ENCODE peak calls at places on chromosomes 16 and 17, in four cellular contexts. Q is A549, T is stomach, V is ascending aorta. C is an unnamed sample.

GRCh38 chr17:29855686-29856085 is 74.3 kb downstream of the SSH2 start:
- DNase-seq in Q (no peak), V (no peak), T (no peak), C (no peak)

GRCh38 chr17:21204923-21205322 is 9.0 kb downstream of the TMEM11 start:
- DNase-seq in T (no peak), Q (no peak), V (no peak), C (no peak)

GRCh38 chr16:81745704-81746558 is 33.2 kb upstream of the PLCG2 start:
- DNase-seq in Q (peak; percentile 65), T (peak; percentile 71), V (no peak), C (no peak)

GRCh38 chr16:29940656-29941055 is 14.6 kb upstream of the KCTD13 start:
- DNase-seq in V (no peak), T (no peak), Q (no peak), C (no peak)

GRCh38 chr17:13520899-13521572 is 80.7 kb downstream of the HS3ST3A1 start:
- DNase-seq in T (no peak), V (no peak), Q (no peak), C (no peak)

GRCh38 chr16:10683160-10683559 is 11.6 kb downstream of the TEKT5 start:
- DNase-seq in T (no peak), V (no peak), Q (no peak), C (no peak)

GRCh38 chr16:85239239-85239638 is 127.0 kb upstream of the CIBAR2 start:
- DNase-seq in Q (no peak), T (no peak), V (no peak), C (no peak)

GRCh38 chr16:15925631-15926030 is 23.8 kb upstream of the ABCC1 start:
- DNase-seq in Q (no peak), T (no peak), V (no peak), C (no peak)

GRCh38 chr17:43468746-43469544 is 14.8 kb upstream of the DHX8 start:
- DNase-seq in Q (peak; percentile 73), T (no peak), V (no peak), C (no peak)

GRCh38 chr16:87345721-87346424 is 28.7 kb upstream of the C16orf95 start:
- DNase-seq in T (no peak), Q (no peak), V (no peak), C (no peak)

GRCh38 chr16:87192418-87193073 is 124.6 kb downstream of the C16orf95 start:
- DNase-seq in V (no peak), T (no peak), Q (no peak), C (no peak)

GRCh38 chr17:65557349-65558310 is 3.8 kb downstream of the AXIN2 start:
- DNase-seq in Q (peak; percentile 68), V (no peak), T (no peak), C (no peak)

GRCh38 chr16:15757630-15758251 is 99.1 kb downstream of the MYH11 start:
- DNase-seq in V (no peak), Q (no peak), T (no peak), C (no peak)

GRCh38 chr16:70250748-70251650 is 741 bp downstream of the EXOSC6 start:
- DNase-seq in V (no peak), Q (peak; percentile 61), T (peak; percentile 52), C (no peak)

GRCh38 chr17:49817993-49818392 is 29.5 kb downstream of the KAT7 start:
- DNase-seq in V (no peak), T (no peak), Q (no peak), C (no peak)

GRCh38 chr17:82281502-82282238 is 8.2 kb upstream of the CSNK1D start:
- DNase-seq in V (no peak), Q (peak; percentile 54), T (peak; percentile 82), C (no peak)

GRCh38 chr17:34673516-34673915 is 94.1 kb downstream of the TMEM132E start:
- DNase-seq in V (no peak), Q (no peak), T (no peak), C (no peak)

GRCh38 chr17:73151888-73152633 is 12.7 kb upstream of the SSTR2 start:
- DNase-seq in V (no peak), Q (no peak), T (no peak), C (no peak)

GRCh38 chr16:83356266-83356665 is 451.5 kb upstream of the HSBP1 start:
- DNase-seq in V (no peak), Q (peak; percentile 55), T (no peak), C (peak; percentile 20)

GRCh38 chr17:66695098-66695497 is 139.8 kb upstream of the CACNG5 start:
- DNase-seq in T (no peak), V (no peak), Q (no peak), C (no peak)
- H3K4me1 ChIP-seq in T (no peaks in the 10 kb centered on the region), V (no peaks in the 10 kb centered on the region), Q (peaks cover 24% of the 10 kb centered on the region), C (peaks cover 24% of the 10 kb centered on the region)

DNA sequence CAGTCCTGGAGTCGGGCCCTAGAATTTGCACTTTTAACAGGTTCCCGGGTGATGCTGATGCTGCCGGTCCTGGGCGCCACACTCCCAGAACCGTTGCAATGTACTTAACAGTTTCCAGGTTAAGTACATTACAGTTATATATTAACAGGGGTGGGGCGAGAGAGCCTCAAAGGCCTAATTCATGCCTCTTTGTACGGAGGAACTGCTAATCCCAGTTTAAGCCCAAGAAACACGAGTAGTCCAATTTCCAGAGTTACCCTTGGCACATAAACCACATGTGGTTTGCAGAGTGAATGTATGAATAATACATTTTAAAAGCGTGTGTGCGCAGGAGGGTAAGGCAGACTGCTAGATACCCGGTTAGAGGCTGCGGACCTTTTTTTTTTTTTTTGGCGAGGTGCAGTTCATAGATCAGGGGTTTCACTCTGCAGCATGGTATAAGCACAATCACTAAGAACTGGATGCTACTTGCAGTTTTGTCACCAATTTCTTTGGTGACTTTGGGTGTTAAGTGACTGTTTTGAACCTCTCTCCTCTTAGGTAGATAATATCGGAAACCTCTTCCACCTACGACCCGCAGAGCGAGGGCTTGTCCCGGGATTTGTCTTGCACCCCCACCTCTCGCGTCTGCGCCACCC is 714 bp downstream of the COX11 start:
- DNase-seq in Q (peak; percentile 45), T (no peak), V (no peak), C (peak; percentile 7)
- TF ChIP-seq CTCF in Q (peak; percentile 54), T (no peak), V (no peak), C (no peak)

DNA sequence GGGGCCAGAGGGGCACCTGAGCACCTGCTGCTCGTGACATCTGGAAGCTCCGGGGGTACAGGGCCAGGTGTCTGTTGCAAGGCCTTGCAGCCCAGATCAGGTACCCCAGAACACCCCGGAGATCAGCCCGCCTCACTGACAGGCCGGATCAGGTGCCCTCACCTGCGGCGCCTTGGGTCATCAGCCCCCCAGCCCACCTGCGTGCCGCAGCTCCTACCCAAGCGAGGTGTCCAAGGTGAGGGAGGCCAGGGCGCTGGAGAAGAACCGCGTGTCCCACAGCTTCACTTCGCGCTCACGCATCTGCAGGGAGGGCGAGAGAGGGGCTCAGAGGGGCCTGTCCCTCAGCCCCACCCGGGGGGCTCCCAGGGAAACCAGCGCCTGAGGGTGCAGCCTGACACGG is 16.1 kb downstream of the VASN start:
- DNase-seq in T (no peak), Q (no peak), V (no peak), C (no peak)
- H3K4me1 ChIP-seq in T (peaks cover 13% of the 10 kb centered on the region), Q (peaks cover 14% of the 10 kb centered on the region), V (peaks cover 77% of the 10 kb centered on the region), C (peaks cover 31% of the 10 kb centered on the region)

GRCh38 chr17:7186241-7186640 is 7.1 kb upstream of the ASGR1 start:
- DNase-seq in T (no peak), Q (peak; percentile 53), V (no peak), C (no peak)
- TF ChIP-seq CTCF in T (no peak), Q (no peak), V (no peak), C (no peak)

GRCh38 chr17:38451840-38452529 is 23.7 kb downstream of the ARHGAP23 start:
- DNase-seq in Q (no peak), V (no peak), T (no peak), C (no peak)

GRCh38 chr17:38454528-38454927 is 26.3 kb downstream of the ARHGAP23 start:
- DNase-seq in T (peak; percentile 63), V (peak; percentile 71), Q (peak; percentile 79), C (peak; percentile 25)

GRCh38 chr17:38455288-38455915 is 27.1 kb downstream of the ARHGAP23 start:
- DNase-seq in Q (no peak), T (no peak), V (no peak), C (no peak)

GRCh38 chr17:38452719-38453118 is 24.5 kb downstream of the ARHGAP23 start:
- DNase-seq in Q (no peak), V (no peak), T (no peak), C (no peak)

DNA sequence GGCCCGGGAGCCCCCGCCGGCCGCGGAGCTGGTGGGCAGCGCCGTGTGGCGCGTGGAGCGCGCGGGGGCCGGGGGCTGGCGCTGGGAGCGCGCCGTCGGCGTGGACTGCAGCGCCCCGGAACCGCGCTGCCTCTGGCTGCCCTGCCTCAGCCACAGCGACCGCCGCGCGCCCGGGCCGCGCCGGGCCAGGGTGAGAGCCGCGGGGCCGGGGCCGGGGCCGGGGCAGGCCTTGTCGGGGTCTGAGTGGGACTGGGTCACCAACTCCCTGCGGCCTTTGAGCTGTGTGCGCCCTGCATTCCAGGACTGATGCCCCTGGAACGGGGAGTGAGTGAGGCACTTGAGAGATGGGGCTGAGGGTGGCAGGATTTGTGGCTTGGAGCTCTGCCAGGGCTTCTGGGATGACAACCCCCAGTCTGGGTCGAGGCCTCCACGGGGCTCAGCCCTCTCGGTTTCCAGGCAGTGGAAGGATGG is 25.7 kb downstream of the ARHGAP23 start:
- DNase-seq in T (no peak), V (no peak), Q (peak; percentile 39), C (no peak)
- H3K4me1 ChIP-seq in T (peaks cover 18% of the 10 kb centered on the region), V (peaks cover 52% of the 10 kb centered on the region), Q (peaks cover 66% of the 10 kb centered on the region), C (peaks cover 46% of the 10 kb centered on the region)

DNA sequence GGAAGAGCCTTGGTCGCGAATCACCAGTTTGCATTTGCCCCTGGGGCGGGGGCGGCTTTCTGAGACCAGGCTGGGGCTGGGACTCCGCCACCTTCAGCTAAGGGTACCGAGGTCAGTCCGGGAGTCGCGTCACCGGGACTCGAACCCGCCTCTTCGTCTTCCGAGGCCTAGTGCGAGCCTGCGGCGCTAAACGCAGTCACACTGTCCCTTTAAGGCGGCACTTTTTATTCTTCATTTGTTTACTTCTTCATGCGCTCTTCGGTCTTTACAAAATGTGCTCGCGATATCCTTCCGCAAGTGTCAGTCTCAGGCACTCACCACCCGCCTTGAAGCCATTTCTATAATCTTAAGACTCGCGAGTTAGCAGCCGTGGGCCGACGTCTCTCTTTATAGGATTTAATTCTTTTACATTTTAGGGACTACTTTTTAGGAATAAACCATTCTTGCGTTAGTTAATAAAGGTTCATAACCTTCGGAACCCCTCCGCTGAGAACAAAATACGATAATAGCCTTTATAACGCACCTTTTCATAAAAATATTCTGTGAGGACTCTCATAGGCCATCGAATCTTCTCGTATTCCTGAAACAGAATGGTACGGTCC is 593 bp upstream of the HEXIM1 start:
- DNase-seq in Q (peak; percentile 99), T (peak; percentile 74), V (no peak), C (peak; percentile 85)
- TF ChIP-seq CTCF in Q (no peak), T (no peak), V (no peak), C (no peak)